ENCODE peak calls at places on chromosomes 7 and 10, in nine cellular contexts. H, L, Z, E, W, D, T, P and C are unnamed samples. For H3K4me1, the result is how much of the 10 kb centered on the place peaks cover.

GRCh38 chr7:159033473-159033825 is 111.2 kb downstream of the VIPR2 start:
- DNase-seq in H (no peak), L (no peak), Z (no peak), E (no peak), W (no peak), D (no peak), T (no peak), P (no peak), C (no peak)

GRCh38 chr7:7183061-7183832 is 903 bp downstream of the C1GALT1 start:
- DNase-seq in H (peak), L (peak), Z (peak), E (no peak), W (peak), D (peak), T (peak), P (no peak), C (peak)

GRCh38 chr10:128629111-128630096 is 503.2 kb upstream of the MKI67 start:
- DNase-seq in H (no peak), L (no peak), Z (peak), E (no peak), W (no peak), D (peak), T (no peak), P (no peak), C (no peak)

GRCh38 chr7:23114854-23115253 is 9.3 kb downstream of the KLHL7 start:
- DNase-seq in H (no peak), L (no peak), Z (no peak), E (peak), W (no peak), D (no peak), T (no peak), P (no peak), C (no peak)

GRCh38 chr10:86372119-86372784 is 5.7 kb upstream of the GRID1 start:
- DNase-seq in H (no peak), L (no peak), Z (no peak), E (no peak), W (no peak), D (no peak), T (no peak), P (peak), C (peak)

GRCh38 chr7:65746398-65746669 is 126.5 kb upstream of the VKORC1L1 start:
- DNase-seq in H (no peak), L (no peak), Z (no peak), E (peak), W (no peak), D (no peak), T (no peak), P (no peak), C (no peak)

GRCh38 chr10:97494151-97494550 is 4.1 kb downstream of the MMS19 start:
- DNase-seq in H (no peak), L (no peak), Z (no peak), E (no peak), W (no peak), D (no peak), T (no peak), P (no peak), C (no peak)

GRCh38 chr7:80154656-80155325 is 20.2 kb downstream of the GNAI1 start:
- DNase-seq in H (no peak), L (no peak), Z (no peak), E (peak), W (no peak), D (no peak), T (no peak), P (no peak), C (no peak)

GRCh38 chr10:58867683-58868082 is 308.8 kb upstream of the PHYHIPL start:
- DNase-seq in H (no peak), L (no peak), Z (no peak), E (no peak), W (no peak), D (no peak), T (no peak), P (no peak), C (no peak)

GRCh38 chr10:73768881-73769280 is 13.0 kb upstream of the CHCHD1 start:
- DNase-seq in H (no peak), L (no peak), Z (no peak), E (no peak), W (no peak), D (no peak), T (no peak), P (no peak), C (no peak)

GRCh38 chr10:126640391-126640790 is 30.1 kb downstream of the C10orf90 start:
- DNase-seq in H (no peak), L (no peak), Z (peak), E (no peak), W (no peak), D (no peak), T (no peak), P (no peak), C (no peak)

GRCh38 chr10:78744521-78745090 is 324.2 kb upstream of the ZMIZ1 start:
- DNase-seq in H (peak), L (no peak), Z (peak), E (no peak), W (no peak), D (no peak), T (no peak), P (no peak), C (no peak)

GRCh38 chr10:11403116-11403515 is 208.3 kb downstream of the USP6NL start:
- DNase-seq in H (no peak), L (no peak), Z (no peak), E (no peak), W (no peak), D (no peak), T (no peak), P (no peak), C (no peak)

GRCh38 chr10:22456486-22456885 is 111.2 kb downstream of the SPAG6 start:
- DNase-seq in H (no peak), L (no peak), Z (no peak), E (no peak), W (no peak), D (no peak), T (no peak), P (no peak), C (no peak)

GRCh38 chr7:116443101-116443523 is 56.4 kb upstream of the CAV2 start:
- DNase-seq in H (no peak), L (no peak), Z (peak), E (peak), W (no peak), D (peak), T (no peak), P (no peak), C (no peak)

GRCh38 chr10:5297466-5297865 is 67.3 kb upstream of the UCN3 start:
- DNase-seq in H (no peak), L (no peak), Z (no peak), E (no peak), W (no peak), D (no peak), T (no peak), P (peak), C (peak)

GRCh38 chr10:116469437-116469836 is 41.8 kb downstream of the PNLIPRP3 start:
- DNase-seq in H (no peak), L (no peak), Z (peak), E (peak), W (no peak), D (no peak), T (no peak), P (no peak), C (no peak)

GRCh38 chr10:1952126-1953095 is 215.1 kb upstream of the ADARB2 start:
- DNase-seq in H (no peak), L (no peak), Z (no peak), E (no peak), W (no peak), D (no peak), T (no peak), P (no peak), C (no peak)

GRCh38 chr10:118842826-118843624 is 88.3 kb upstream of the CACUL1 start:
- DNase-seq in H (no peak), L (no peak), Z (no peak), E (no peak), W (no peak), D (no peak), T (no peak), P (no peak), C (peak)

GRCh38 chr10:55630491-55631056 is 730.5 kb downstream of the ZWINT start:
- DNase-seq in H (no peak), L (peak), Z (peak), E (no peak), W (no peak), D (peak), T (peak), P (no peak), C (no peak)

GRCh38 chr10:79298403-79299244 is 48.6 kb upstream of the PPIF start:
- DNase-seq in H (no peak), L (no peak), Z (peak), E (peak), W (no peak), D (peak), T (no peak), P (peak), C (peak)

GRCh38 chr10:52318136-52318810 is 4.2 kb downstream of the DKK1 start:
- DNase-seq in H (no peak), L (no peak), Z (no peak), E (peak), W (no peak), D (peak), T (no peak), P (no peak), C (no peak)

GRCh38 chr7:47252706-47253105 is 329.2 kb downstream of the TNS3 start:
- DNase-seq in H (no peak), L (no peak), Z (no peak), E (no peak), W (no peak), D (no peak), T (no peak), P (no peak), C (no peak)

GRCh38 chr7:133754718-133755117 is 372.4 kb upstream of the LRGUK start:
- DNase-seq in H (no peak), L (no peak), Z (no peak), E (peak), W (no peak), D (no peak), T (no peak), P (no peak), C (no peak)

GRCh38 chr7:133761459-133761858 is 365.7 kb upstream of the LRGUK start:
- DNase-seq in H (no peak), L (no peak), Z (no peak), E (no peak), W (no peak), D (no peak), T (no peak), P (no peak), C (no peak)

GRCh38 chr7:133753513-133753912 is 373.6 kb upstream of the LRGUK start:
- DNase-seq in H (no peak), L (no peak), Z (peak), E (no peak), W (no peak), D (peak), T (no peak), P (no peak), C (no peak)

GRCh38 chr7:133750287-133750686 is 376.9 kb upstream of the LRGUK start:
- DNase-seq in H (no peak), L (no peak), Z (no peak), E (no peak), W (no peak), D (no peak), T (no peak), P (no peak), C (no peak)

DNA sequence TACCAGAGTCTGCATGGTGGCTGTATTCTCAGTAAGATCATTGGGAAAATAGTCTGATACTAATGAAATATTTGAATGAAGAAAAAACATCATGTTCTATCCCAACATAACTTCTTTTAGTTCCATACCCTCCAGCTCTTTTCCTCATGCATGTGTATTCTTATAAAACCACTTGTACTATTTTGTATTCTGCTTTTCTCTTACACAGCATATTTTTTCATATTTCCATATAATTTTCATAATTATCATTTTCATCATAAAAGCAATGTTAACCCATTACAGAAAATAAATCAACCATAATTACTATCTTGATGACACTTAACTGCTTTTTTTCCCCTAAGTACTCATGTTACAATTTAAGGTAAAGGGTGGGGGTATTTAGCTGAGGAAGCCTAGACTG is 371.2 kb upstream of the LRGUK start:
- DNase-seq in H (no peak), L (no peak), Z (no peak), E (no peak), W (no peak), D (no peak), T (no peak), P (no peak), C (no peak)
- H3K4me3 ChIP-seq in H (no peak), L (no peak), Z (no peak), E (no peak), W (no peak), D (no peak), T (no peak), P (no peak), C (no peak)

GRCh38 chr7:28958946-28959417 is 852 bp upstream of the TRIL start:
- DNase-seq in H (no peak), L (no peak), Z (no peak), E (no peak), W (no peak), D (no peak), T (no peak), P (no peak), C (no peak)

GRCh38 chr7:28957064-28957821 is 887 bp downstream of the TRIL start:
- DNase-seq in H (no peak), L (peak), Z (peak), E (no peak), W (peak), D (peak), T (peak), P (no peak), C (peak)

GRCh38 chr7:28958235-28958945 is at the start of gene TRIL:
- DNase-seq in H (peak), L (peak), Z (peak), E (peak), W (peak), D (peak), T (peak), P (peak), C (peak)

GRCh38 chr7:28956608-28957063 is 1.5 kb downstream of the TRIL start:
- DNase-seq in H (peak), L (peak), Z (peak), E (peak), W (peak), D (peak), T (peak), P (no peak), C (peak)

GRCh38 chr7:28957822-28958234 is 302 bp downstream of the TRIL start:
- DNase-seq in H (peak), L (peak), Z (peak), E (no peak), W (no peak), D (peak), T (peak), P (no peak), C (peak)
- H3K4me1 ChIP-seq in H (under half), L (under half), Z (under half), E (under half), W (half or more), D (under half), T (under half), P (under half), C (under half)

DNA sequence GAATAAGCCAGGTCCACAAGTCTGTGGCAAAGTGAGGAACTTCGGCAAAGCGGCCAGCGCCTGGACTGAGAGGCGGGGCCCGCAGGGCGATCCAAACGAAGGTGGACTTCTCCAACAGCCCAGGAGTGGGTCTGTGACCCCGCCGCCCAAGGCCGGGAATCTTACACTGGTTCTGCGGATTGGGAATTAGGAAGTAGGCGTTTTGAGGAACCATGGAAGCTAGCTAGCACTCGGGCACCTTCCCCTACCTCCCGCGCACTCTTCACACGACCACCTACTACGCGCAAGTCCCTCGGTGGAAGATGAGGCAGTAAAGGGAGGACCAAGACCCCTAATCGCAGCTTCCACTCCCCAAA is 570 bp upstream of the ARF5 start:
- DNase-seq in H (peak), L (peak), Z (no peak), E (no peak), W (peak), D (no peak), T (no peak), P (no peak), C (no peak)
- H3K27ac ChIP-seq in H (peak), L (peak), Z (peak), E (peak), W (peak), D (no peak), T (peak), P (peak), C (peak)

GRCh38 chr7:27168265-27168947 is 3.1 kb upstream of the HOXA9 start:
- DNase-seq in H (no peak), L (peak), Z (no peak), E (no peak), W (no peak), D (peak), T (no peak), P (no peak), C (peak)
- H3K4me3 ChIP-seq in H (no peak), L (peak), Z (peak), E (no peak), W (no peak), D (no peak), T (no peak), P (peak), C (no peak)

DNA sequence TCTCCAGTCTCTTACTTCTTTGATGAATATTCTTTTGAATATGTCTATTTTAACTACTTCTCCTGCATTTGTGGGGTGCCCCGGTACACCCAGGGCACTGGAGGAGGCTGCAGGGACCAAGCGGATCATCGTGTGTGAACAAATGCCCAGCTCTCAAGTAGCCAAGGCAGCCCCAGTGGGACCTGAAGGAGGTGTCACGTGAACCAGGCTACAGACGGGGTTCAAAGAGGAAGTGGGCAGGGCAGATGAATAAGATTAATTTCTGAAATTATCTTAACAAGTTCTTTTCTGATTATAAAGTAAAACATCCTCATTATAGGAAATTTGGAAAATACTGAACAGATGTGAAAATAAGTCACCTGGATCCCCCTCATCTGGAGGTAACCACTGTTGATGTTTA is 78.4 kb upstream of the DUSP5 start:
- DNase-seq in H (no peak), L (no peak), Z (no peak), E (no peak), W (no peak), D (no peak), T (no peak), P (no peak), C (no peak)
- H3K4me1 ChIP-seq in H (under half), L (under half), Z (under half), E (under half), W (under half), D (under half), T (under half), P (under half), C (under half)